ENCODE peak calls at places on chromosome 18, in four cellular contexts. One of them, this sample, is unnamed.

GRCh38 chr18:7684966-7685365 is 117.8 kb downstream of the PTPRM start:
- DNase-seq in H1: no peak
- DNase-seq in GM12878: no peak
- DNase-seq in HepG2: no peak
- DNase-seq in this sample: no peak

GRCh38 chr18:49691177-49691608 is 122.1 kb downstream of the ACAA2 start:
- DNase-seq in HepG2: no peak
- DNase-seq in GM12878: no peak
- DNase-seq in H1: no peak
- DNase-seq in this sample: no peak

GRCh38 chr18:50203801-50204604 is 9.1 kb upstream of the MYO5B start:
- DNase-seq in HepG2: peak; percentile 46
- DNase-seq in H1: peak; percentile 81
- DNase-seq in GM12878: no peak
- DNase-seq in this sample: peak; percentile 9

GRCh38 chr18:2881490-2882195 is 34.8 kb downstream of the EMILIN2 start:
- DNase-seq in GM12878: no peak
- DNase-seq in HepG2: no peak
- DNase-seq in H1: no peak
- DNase-seq in this sample: no peak

GRCh38 chr18:13234528-13234795 is 15.9 kb downstream of the LDLRAD4 start:
- DNase-seq in HepG2: no peak
- DNase-seq in GM12878: no peak
- DNase-seq in H1: peak; percentile 24
- DNase-seq in this sample: no peak

GRCh38 chr18:68837665-68838390 is 39.9 kb downstream of the CCDC102B start:
- DNase-seq in H1: no peak
- DNase-seq in GM12878: no peak
- DNase-seq in HepG2: no peak
- DNase-seq in this sample: no peak

GRCh38 chr18:6776193-6776592 is 46.7 kb downstream of the ARHGAP28 start:
- DNase-seq in HepG2: no peak
- DNase-seq in H1: no peak
- DNase-seq in GM12878: no peak
- DNase-seq in this sample: no peak

GRCh38 chr18:48003426-48004349 is 73.2 kb upstream of the SMAD2 start:
- DNase-seq in GM12878: no peak
- DNase-seq in H1: no peak
- DNase-seq in HepG2: no peak
- DNase-seq in this sample: no peak

GRCh38 chr18:73674466-73674865 is 473.2 kb downstream of the FBXO15 start:
- DNase-seq in H1: no peak
- DNase-seq in HepG2: no peak
- DNase-seq in GM12878: no peak
- DNase-seq in this sample: no peak

GRCh38 chr18:76557026-76557575 is 62.1 kb upstream of the ZNF516 start:
- DNase-seq in HepG2: peak; percentile 49
- DNase-seq in H1: no peak
- DNase-seq in GM12878: no peak
- DNase-seq in this sample: no peak

GRCh38 chr18:59898093-59898492 is 1.7 kb upstream of the PMAIP1 start:
- DNase-seq in GM12878: no peak
- DNase-seq in H1: no peak
- DNase-seq in HepG2: no peak
- DNase-seq in this sample: no peak

GRCh38 chr18:35116784-35117318 is 75.6 kb downstream of the MAPRE2 start:
- DNase-seq in HepG2: no peak
- DNase-seq in GM12878: no peak
- DNase-seq in H1: no peak
- DNase-seq in this sample: no peak

GRCh38 chr18:28193177-28193778 is 16.3 kb upstream of the CDH2 start:
- DNase-seq in GM12878: no peak
- DNase-seq in H1: no peak
- DNase-seq in HepG2: peak; percentile 18
- DNase-seq in this sample: no peak

GRCh38 chr18:28185121-28185520 is 8.2 kb upstream of the CDH2 start:
- DNase-seq in H1: no peak
- DNase-seq in GM12878: no peak
- DNase-seq in HepG2: no peak
- DNase-seq in this sample: no peak

GRCh38 chr18:28189400-28190239 is 12.7 kb upstream of the CDH2 start:
- DNase-seq in GM12878: peak; percentile 5
- DNase-seq in H1: peak; percentile 67
- DNase-seq in HepG2: peak; percentile 54
- DNase-seq in this sample: peak; percentile 48
- TF ChIP-seq CBX5 in GM12878: no peak
- TF ChIP-seq CBX5 in H1: no peak
- TF ChIP-seq CBX5 in HepG2: no peak
- TF ChIP-seq CBX5 in this sample: no peak

GRCh38 chr18:43680096-43680495 is 402.8 kb upstream of the SYT4 start:
- DNase-seq in HepG2: no peak
- DNase-seq in H1: no peak
- DNase-seq in GM12878: no peak
- DNase-seq in this sample: no peak

GRCh38 chr18:43682196-43682595 is 404.9 kb upstream of the SYT4 start:
- DNase-seq in GM12878: no peak
- DNase-seq in HepG2: no peak
- DNase-seq in H1: no peak
- DNase-seq in this sample: no peak

DNA sequence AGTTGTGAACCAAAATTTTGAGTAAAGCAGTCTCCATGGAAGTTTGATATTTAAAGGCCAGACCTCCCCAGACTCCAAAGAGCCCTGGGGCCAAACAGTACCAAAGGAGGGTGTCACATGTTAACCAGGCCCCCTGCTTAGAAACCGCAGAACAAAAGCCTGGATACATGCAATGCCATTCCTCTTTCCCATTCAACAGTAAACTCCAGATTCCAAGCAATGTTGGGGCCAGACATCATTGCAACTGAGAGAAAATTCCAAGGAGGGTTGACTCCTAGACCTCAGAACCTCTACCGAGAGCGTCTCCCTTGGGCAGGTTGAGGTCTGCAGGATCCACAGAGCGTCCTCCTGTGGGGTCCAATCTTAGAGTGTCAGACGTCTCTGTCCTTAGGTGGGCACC is 404.4 kb upstream of the SYT4 start:
- DNase-seq in H1: no peak
- DNase-seq in HepG2: no peak
- DNase-seq in GM12878: no peak
- DNase-seq in this sample: no peak
- TF ChIP-seq CBX5 in H1: no peak
- TF ChIP-seq CBX5 in HepG2: no peak
- TF ChIP-seq CBX5 in GM12878: no peak
- TF ChIP-seq CBX5 in this sample: no peak

GRCh38 chr18:61677435-61677830 is 215.4 kb downstream of the RNF152 start:
- DNase-seq in GM12878: no peak
- DNase-seq in HepG2: no peak
- DNase-seq in H1: no peak
- DNase-seq in this sample: no peak
- TF ChIP-seq CBX5 in GM12878: no peak
- TF ChIP-seq CBX5 in HepG2: no peak
- TF ChIP-seq CBX5 in H1: no peak
- TF ChIP-seq CBX5 in this sample: no peak

GRCh38 chr18:23824704-23825103 is 135.5 kb downstream of the LAMA3 start:
- DNase-seq in GM12878: no peak
- DNase-seq in HepG2: no peak
- DNase-seq in H1: no peak
- DNase-seq in this sample: no peak
- TF ChIP-seq CBX5 in GM12878: no peak
- TF ChIP-seq CBX5 in HepG2: no peak
- TF ChIP-seq CBX5 in H1: no peak
- TF ChIP-seq CBX5 in this sample: no peak

This sample was measured in K562.